ENCODE peak calls at places on chromosomes 12 and 14, in eight cellular contexts. L, R, V, X, C, U, T and B are unnamed samples.
A peak's percentile ranks its signal among the peaks of the same experiment; 100 is the strongest.

GRCh38 chr12:15151141-15152091 is 69.8 kb downstream of the RERG start:
- DNase-seq in L (peak; percentile 49), R (no peak), V (no peak), X (no peak), C (peak; percentile 11), U (peak; percentile 53), T (no peak), B (no peak)

GRCh38 chr14:57066887-57067513 is 201.7 kb downstream of the EXOC5 start:
- DNase-seq in L (peak; percentile 39), R (no peak), V (peak; percentile 74), X (peak; percentile 57), C (peak; percentile 79), U (peak; percentile 21), T (no peak), B (peak; percentile 22)

GRCh38 chr14:75578786-75579781 is 664 bp downstream of the FLVCR2 start:
- DNase-seq in L (no peak), R (no peak), V (peak; percentile 15), X (peak; percentile 62), C (peak; percentile 21), U (no peak), T (no peak), B (no peak)

GRCh38 chr12:7134371-7135166 is 4.4 kb downstream of the CLSTN3 start:
- DNase-seq in L (no peak), R (no peak), V (no peak), X (no peak), C (no peak), U (no peak), T (no peak), B (no peak)

GRCh38 chr14:71714225-71714624 is 218.0 kb upstream of the RGS6 start:
- DNase-seq in L (no peak), R (no peak), V (no peak), X (no peak), C (no peak), U (peak; percentile 97), T (no peak), B (no peak)

GRCh38 chr12:109085590-109085989 is 7.7 kb downstream of the ALKBH2 start:
- DNase-seq in L (no peak), R (no peak), V (no peak), X (no peak), C (no peak), U (no peak), T (no peak), B (no peak)

GRCh38 chr14:92994942-92995341 is 72.0 kb downstream of the CHGA start:
- DNase-seq in L (no peak), R (no peak), V (peak; percentile 11), X (no peak), C (no peak), U (no peak), T (no peak), B (no peak)

GRCh38 chr14:49972199-49972671 is 79.4 kb downstream of the ARF6 start:
- DNase-seq in L (peak; percentile 82), R (peak; percentile 64), V (no peak), X (no peak), C (peak; percentile 34), U (peak; percentile 74), T (no peak), B (no peak)

GRCh38 chr14:42541535-42542001 is 934.9 kb downstream of the LRFN5 start:
- DNase-seq in L (no peak), R (no peak), V (no peak), X (no peak), C (no peak), U (peak; percentile 8), T (no peak), B (no peak)

GRCh38 chr12:121053706-121054105 is 14.7 kb upstream of the OASL start:
- DNase-seq in L (no peak), R (no peak), V (no peak), X (no peak), C (no peak), U (no peak), T (no peak), B (no peak)

GRCh38 chr14:23551266-23552028 is at the start of gene ZFHX2:
- DNase-seq in L (peak; percentile 59), R (peak; percentile 90), V (peak; percentile 94), X (peak; percentile 89), C (peak; percentile 67), U (peak; percentile 42), T (peak; percentile 68), B (peak; percentile 66)

GRCh38 chr12:117489671-117490070 is 128.2 kb upstream of the NOS1 start:
- DNase-seq in L (no peak), R (no peak), V (no peak), X (no peak), C (no peak), U (no peak), T (no peak), B (no peak)

GRCh38 chr14:52313903-52314481 is at the start of gene PTGER2:
- DNase-seq in L (peak; percentile 84), R (no peak), V (peak; percentile 85), X (peak; percentile 94), C (no peak), U (peak; percentile 98), T (peak; percentile 28), B (peak; percentile 16)

GRCh38 chr14:29376251-29376650 is 551.4 kb downstream of the PRKD1 start:
- DNase-seq in L (no peak), R (no peak), V (no peak), X (no peak), C (no peak), U (no peak), T (no peak), B (no peak)

GRCh38 chr12:125013816-125014442 is 20.5 kb downstream of the BRI3BP start:
- DNase-seq in L (no peak), R (peak; percentile 58), V (peak; percentile 12), X (no peak), C (no peak), U (no peak), T (no peak), B (no peak)

GRCh38 chr14:102949801-102950451 is 27.5 kb downstream of the AMN start:
- DNase-seq in L (no peak), R (no peak), V (no peak), X (peak; percentile 30), C (no peak), U (no peak), T (no peak), B (no peak)

GRCh38 chr12:9925746-9926393 is 6.3 kb downstream of the CLEC2A start:
- DNase-seq in L (peak; percentile 61), R (no peak), V (peak; percentile 6), X (no peak), C (no peak), U (peak; percentile 38), T (peak; percentile 2), B (peak; percentile 52)

GRCh38 chr12:54601841-54602240 is 13.4 kb upstream of the PPP1R1A start:
- DNase-seq in L (peak; percentile 64), R (no peak), V (no peak), X (no peak), C (no peak), U (peak; percentile 9), T (no peak), B (no peak)

GRCh38 chr12:81206425-81206824 is 128.5 kb downstream of the ACSS3 start:
- DNase-seq in L (no peak), R (no peak), V (no peak), X (no peak), C (peak; percentile 31), U (no peak), T (no peak), B (no peak)

GRCh38 chr14:31884776-31885379 is 192.2 kb upstream of the ARHGAP5 start:
- DNase-seq in L (peak; percentile 74), R (no peak), V (no peak), X (no peak), C (no peak), U (peak; percentile 71), T (no peak), B (no peak)

GRCh38 chr14:54549862-54550261 is 17.1 kb upstream of the SAMD4A start:
- DNase-seq in L (peak; percentile 31), R (no peak), V (no peak), X (no peak), C (no peak), U (peak; percentile 37), T (no peak), B (no peak)

GRCh38 chr14:20557212-20557542 is 3.7 kb downstream of the RNASE9 start:
- DNase-seq in L (no peak), R (no peak), V (no peak), X (no peak), C (no peak), U (no peak), T (no peak), B (no peak)

GRCh38 chr14:74941676-74942097 is 13.7 kb downstream of the PGF start:
- DNase-seq in L (peak; percentile 55), R (no peak), V (no peak), X (peak; percentile 59), C (no peak), U (peak; percentile 70), T (peak; percentile 11), B (no peak)

GRCh38 chr12:81872400-81872799 is 113.2 kb upstream of the PPFIA2 start:
- DNase-seq in L (no peak), R (no peak), V (no peak), X (no peak), C (no peak), U (no peak), T (no peak), B (no peak)